ENCODE peak calls at places on chromosomes 2 and 18, in eight cellular contexts. J, K, B, C, I, X, D and T are unnamed samples.

GRCh38 chr2:177998006-177998405 is 74.6 kb downstream of the PDE11A start:
- DNase-seq in J (no peak), K (no peak), B (no peak), C (no peak), I (no peak), X (peak; percentile 59), D (peak; percentile 89), T (no peak)

GRCh38 chr2:152755029-152755428 is 36.6 kb downstream of the ARL6IP6 start:
- DNase-seq in J (no peak), K (no peak), B (no peak), C (no peak), I (no peak), X (peak; percentile 43), D (no peak), T (peak; percentile 51)

GRCh38 chr2:159773876-159774275 is 24.1 kb downstream of the CD302 start:
- DNase-seq in J (no peak), K (no peak), B (no peak), C (no peak), I (no peak), X (no peak), D (peak; percentile 22), T (no peak)

GRCh38 chr2:70121627-70122372 is 34.5 kb downstream of the PCBP1 start:
- DNase-seq in J (no peak), K (no peak), B (no peak), C (no peak), I (no peak), X (no peak), D (no peak), T (peak; percentile 40)

GRCh38 chr2:102434655-102435381 is 11.9 kb downstream of the IL18RAP start:
- DNase-seq in J (no peak), K (no peak), B (no peak), C (no peak), I (no peak), X (no peak), D (no peak), T (no peak)

GRCh38 chr2:233743464-233744259 is 14.8 kb downstream of the UGT1A3 start:
- DNase-seq in J (no peak), K (no peak), B (no peak), C (no peak), I (no peak), X (no peak), D (no peak), T (no peak)

GRCh38 chr2:241894681-241895426 is 25.3 kb downstream of the RTP5 start:
- DNase-seq in J (no peak), K (peak; percentile 67), B (peak; percentile 14), C (no peak), I (no peak), X (no peak), D (no peak), T (peak; percentile 43)

GRCh38 chr2:44713170-44713569 is 228.3 kb upstream of the SIX3 start:
- DNase-seq in J (peak; percentile 25), K (no peak), B (no peak), C (no peak), I (no peak), X (no peak), D (no peak), T (peak; percentile 63)

GRCh38 chr2:211133766-211134165 is 577.4 kb downstream of the CPS1 start:
- DNase-seq in J (no peak), K (no peak), B (no peak), C (no peak), I (no peak), X (no peak), D (no peak), T (no peak)

GRCh38 chr2:40668435-40668834 is 216.5 kb upstream of the SLC8A1 start:
- DNase-seq in J (no peak), K (no peak), B (peak; percentile 43), C (no peak), I (peak; percentile 70), X (no peak), D (peak; percentile 4), T (no peak)

GRCh38 chr2:172928754-172929153 is 146.9 kb upstream of the MAP3K20 start:
- DNase-seq in J (no peak), K (peak; percentile 23), B (no peak), C (no peak), I (no peak), X (no peak), D (peak; percentile 92), T (no peak)

GRCh38 chr2:54881759-54882158 is 158.3 kb downstream of the EML6 start:
- DNase-seq in J (no peak), K (no peak), B (no peak), C (no peak), I (no peak), X (no peak), D (no peak), T (no peak)

GRCh38 chr2:237661799-237662328 is 34.5 kb downstream of the LRRFIP1 start:
- DNase-seq in J (no peak), K (no peak), B (no peak), C (no peak), I (peak; percentile 78), X (no peak), D (no peak), T (no peak)

GRCh38 chr2:172807011-172807410 is 71.4 kb downstream of the RAPGEF4 start:
- DNase-seq in J (no peak), K (no peak), B (no peak), C (no peak), I (no peak), X (no peak), D (no peak), T (no peak)

GRCh38 chr2:215527738-215528137 is 91.9 kb upstream of the FN1 start:
- DNase-seq in J (no peak), K (no peak), B (no peak), C (no peak), I (no peak), X (no peak), D (peak; percentile 87), T (no peak)

GRCh38 chr2:215971671-215972070 is 41.7 kb downstream of the MREG start:
- DNase-seq in J (no peak), K (no peak), B (no peak), C (peak; percentile 25), I (no peak), X (no peak), D (no peak), T (no peak)

GRCh38 chr18:73945130-73945792 is 202.4 kb downstream of the FBXO15 start:
- DNase-seq in J (no peak), K (no peak), B (no peak), C (no peak), I (no peak), X (no peak), D (peak; percentile 75), T (no peak)

GRCh38 chr2:17604050-17604449 is 63.6 kb downstream of the VSNL1 start:
- DNase-seq in J (no peak), K (no peak), B (no peak), C (no peak), I (no peak), X (no peak), D (no peak), T (no peak)

GRCh38 chr2:167681646-167682045 is 565.7 kb downstream of the STK39 start:
- DNase-seq in J (no peak), K (no peak), B (no peak), C (no peak), I (no peak), X (no peak), D (no peak), T (no peak)
- H3K4me1 ChIP-seq in J (no peaks in the 10 kb centered on the region), K (no peaks in the 10 kb centered on the region), B (no peaks in the 10 kb centered on the region), C (no peaks in the 10 kb centered on the region), I (no peaks in the 10 kb centered on the region), X (no peaks in the 10 kb centered on the region), D (no peaks in the 10 kb centered on the region), T (no peaks in the 10 kb centered on the region)

GRCh38 chr18:44309185-44309584 is 371.5 kb upstream of the SETBP1 start:
- DNase-seq in J (no peak), K (no peak), B (no peak), C (no peak), I (no peak), X (no peak), D (peak; percentile 15), T (no peak)
- H3K27ac ChIP-seq in J (no peak overlapping the region), K (no peak overlapping the region), B (no peak overlapping the region), C (no peak overlapping the region), I (no peak overlapping the region), X (no peak overlapping the region), D (no peak overlapping the region), T (no peak overlapping the region)

GRCh38 chr2:127663566-127664064 is 11.7 kb downstream of the LIMS2 start:
- DNase-seq in J (peak; percentile 4), K (peak; percentile 4), B (peak; percentile 11), C (no peak), I (peak; percentile 58), X (no peak), D (no peak), T (peak; percentile 30)

GRCh38 chr2:127662937-127663565 is 12.3 kb downstream of the LIMS2 start:
- DNase-seq in J (peak; percentile 6), K (no peak), B (peak; percentile 7), C (no peak), I (peak; percentile 74), X (no peak), D (no peak), T (peak; percentile 38)

GRCh38 chr2:127664895-127665225 is 10.5 kb downstream of the LIMS2 start:
- DNase-seq in J (no peak), K (no peak), B (no peak), C (no peak), I (no peak), X (no peak), D (no peak), T (no peak)

GRCh38 chr2:127664065-127664894 is 11.1 kb downstream of the LIMS2 start:
- DNase-seq in J (peak; percentile 7), K (peak; percentile 10), B (peak; percentile 14), C (no peak), I (peak; percentile 75), X (no peak), D (no peak), T (peak; percentile 44)

DNA sequence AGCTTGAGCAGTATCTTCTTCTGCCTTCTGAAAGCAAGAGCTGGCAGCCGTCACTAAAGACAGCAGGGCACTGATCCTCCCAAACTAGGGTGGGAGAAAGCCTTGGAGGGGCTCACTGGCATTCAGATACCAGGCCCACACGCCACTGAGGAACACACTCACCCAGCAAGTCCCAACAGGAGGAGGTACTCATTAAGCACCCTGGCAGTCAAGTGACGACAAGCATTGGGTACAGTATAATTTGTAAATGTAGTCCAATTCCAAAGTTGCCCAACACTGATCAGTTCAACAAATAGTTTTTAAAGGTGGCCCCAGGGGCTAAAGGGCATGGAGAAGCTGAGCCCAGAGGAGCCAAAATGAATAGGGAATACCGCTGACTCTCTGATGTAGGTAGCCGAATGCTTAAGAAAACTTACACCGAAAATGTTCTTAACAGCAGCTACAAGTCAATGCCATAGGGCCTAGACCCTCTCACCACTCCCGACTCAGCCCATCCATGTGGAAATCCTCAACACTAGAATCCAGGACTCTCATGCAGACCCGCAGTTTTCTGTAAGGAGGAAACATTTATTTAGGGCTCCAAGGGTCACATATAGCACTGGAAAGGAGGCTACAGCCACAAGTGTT is 9.9 kb downstream of the LIMS2 start:
- DNase-seq in J (no peak), K (no peak), B (no peak), C (no peak), I (peak; percentile 55), X (no peak), D (no peak), T (no peak)
- TF ChIP-seq POLR2A in J (no peak), K (no peak), B (no peak), C (no peak), I (no peak), X (no peak), D (no peak), T (no peak)

DNA sequence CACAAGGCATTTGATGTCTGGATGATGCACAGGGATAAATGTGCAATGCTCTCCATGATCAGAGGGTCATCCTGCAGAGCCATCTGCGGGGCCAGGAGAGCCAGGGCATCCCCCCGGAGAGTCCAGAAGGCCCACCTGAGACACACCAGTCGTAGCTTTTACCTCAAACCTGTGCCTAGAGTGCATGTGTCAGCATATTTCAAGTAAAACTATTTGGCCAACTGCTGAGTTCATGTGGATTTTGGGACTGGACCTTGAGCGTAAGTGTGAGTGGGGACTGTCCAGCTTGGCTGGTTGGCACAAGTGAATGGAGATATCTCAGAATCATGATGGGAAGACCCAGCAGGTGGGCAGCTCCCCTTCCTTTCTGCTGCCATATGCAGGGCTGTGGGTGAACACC is 147.8 kb upstream of the TPO start:
- DNase-seq in J (no peak), K (no peak), B (no peak), C (no peak), I (no peak), X (no peak), D (no peak), T (no peak)
- H3K4me1 ChIP-seq in J (no peaks in the 10 kb centered on the region), K (no peaks in the 10 kb centered on the region), B (no peaks in the 10 kb centered on the region), C (no peaks in the 10 kb centered on the region), I (no peaks in the 10 kb centered on the region), X (no peaks in the 10 kb centered on the region), D (no peaks in the 10 kb centered on the region), T (no peaks in the 10 kb centered on the region)